ENCODE peak calls at places on chromosome 3, in six cellular contexts. O is K562, B is SK-N-SH, I is HCT116, V is HepG2, K is H1. Y is an unnamed sample.

GRCh38 chr3:8979262-8979661 is 16.0 kb upstream of the RAD18 start:
- DNase-seq in O (no peak), B (no peak), I (no peak), V (no peak), K (no peak), Y (no peak)

GRCh38 chr3:168426196-168426595 is 330.5 kb upstream of the GOLIM4 start:
- DNase-seq in O (no peak), B (no peak), I (no peak), V (no peak), K (no peak), Y (no peak)

GRCh38 chr3:9887478-9887877 is 2.9 kb upstream of the JAGN1 start:
- DNase-seq in O (no peak), B (no peak), I (no peak), V (no peak), K (no peak), Y (no peak)

GRCh38 chr3:114285648-114286230 is 8.1 kb upstream of the TIGIT start:
- DNase-seq in O (no peak), B (no peak), I (no peak), V (no peak), K (no peak), Y (no peak)

GRCh38 chr3:185788292-185788691 is 36.5 kb downstream of the IGF2BP2 start:
- DNase-seq in O (no peak), B (no peak), I (no peak), V (peak), K (no peak), Y (no peak)

GRCh38 chr3:132354916-132355702 is 37.9 kb downstream of the ACP3 start:
- DNase-seq in O (no peak), B (no peak), I (no peak), V (no peak), K (no peak), Y (no peak)

GRCh38 chr3:178736300-178736699 is 200.1 kb downstream of the KCNMB2 start:
- DNase-seq in O (no peak), B (no peak), I (no peak), V (no peak), K (no peak), Y (no peak)

GRCh38 chr3:72052841-72053409 is 268.0 kb upstream of the PROK2 start:
- DNase-seq in O (peak), B (no peak), I (no peak), V (no peak), K (no peak), Y (no peak)

GRCh38 chr3:194458122-194458521 is 28.7 kb downstream of the ATP13A3 start:
- DNase-seq in O (no peak), B (no peak), I (no peak), V (no peak), K (no peak), Y (no peak)

GRCh38 chr3:38141952-38142273 is 3.5 kb downstream of the MYD88 start:
- DNase-seq in O (no peak), B (no peak), I (no peak), V (no peak), K (no peak), Y (no peak)

GRCh38 chr3:11494131-11494916 is 149.4 kb downstream of the VGLL4 start:
- DNase-seq in O (no peak), B (no peak), I (no peak), V (no peak), K (no peak), Y (no peak)

GRCh38 chr3:44184319-44184953 is 57.2 kb upstream of the TOPAZ1 start:
- DNase-seq in O (no peak), B (peak), I (no peak), V (no peak), K (peak), Y (no peak)

GRCh38 chr3:172675371-172676193 is 35.3 kb downstream of the NCEH1 start:
- DNase-seq in O (peak), B (peak), I (peak), V (peak), K (no peak), Y (peak)

GRCh38 chr3:115423170-115423569 is 200.1 kb upstream of the GAP43 start:
- DNase-seq in O (no peak), B (no peak), I (no peak), V (no peak), K (no peak), Y (no peak)

GRCh38 chr3:140467104-140467577 is 210.7 kb upstream of the TRIM42 start:
- DNase-seq in O (no peak), B (no peak), I (peak), V (peak), K (no peak), Y (no peak)

GRCh38 chr3:58563386-58564035 is 13.7 kb downstream of the FAM107A start:
- DNase-seq in O (no peak), B (no peak), I (no peak), V (peak), K (no peak), Y (no peak)

GRCh38 chr3:14231998-14232501 is 53.4 kb downstream of the LSM3 start:
- DNase-seq in O (no peak), B (no peak), I (no peak), V (no peak), K (no peak), Y (peak)

GRCh38 chr3:72820405-72820804 is 27.8 kb downstream of the SHQ1 start:
- DNase-seq in O (no peak), B (no peak), I (no peak), V (no peak), K (no peak), Y (peak)

GRCh38 chr3:125213946-125214542 is 1.5 kb upstream of the SLC12A8 start:
- DNase-seq in O (no peak), B (no peak), I (no peak), V (no peak), K (no peak), Y (peak)
- TF ChIP-seq JUND in O (no peak), B (peak), I (no peak), V (no peak), K (no peak), Y (no peak)

GRCh38 chr3:64400706-64401105 is 175.4 kb upstream of the PRICKLE2 start:
- DNase-seq in O (no peak), B (no peak), I (no peak), V (no peak), K (no peak), Y (no peak)

GRCh38 chr3:64395490-64395889 is 170.2 kb upstream of the PRICKLE2 start:
- DNase-seq in O (no peak), B (no peak), I (no peak), V (no peak), K (no peak), Y (no peak)

GRCh38 chr3:64398431-64398830 is 173.2 kb upstream of the PRICKLE2 start:
- DNase-seq in O (no peak), B (no peak), I (no peak), V (no peak), K (no peak), Y (no peak)

GRCh38 chr3:64399205-64399800 is 174.0 kb upstream of the PRICKLE2 start:
- DNase-seq in O (peak), B (peak), I (peak), V (peak), K (no peak), Y (peak)
- TF ChIP-seq JUND in O (no peak), B (no peak), I (no peak), V (no peak), K (no peak), Y (no peak)

GRCh38 chr3:51380601-51381332 is 4.3 kb upstream of the MANF start:
- DNase-seq in O (no peak), B (no peak), I (no peak), V (no peak), K (no peak), Y (no peak)

GRCh38 chr3:51378075-51378474 is 7.0 kb upstream of the MANF start:
- DNase-seq in O (no peak), B (no peak), I (no peak), V (no peak), K (no peak), Y (no peak)

GRCh38 chr3:51378726-51379125 is 6.4 kb upstream of the MANF start:
- DNase-seq in O (no peak), B (no peak), I (no peak), V (no peak), K (no peak), Y (no peak)

GRCh38 chr3:51379746-51380330 is 5.3 kb upstream of the MANF start:
- DNase-seq in O (no peak), B (no peak), I (no peak), V (no peak), K (no peak), Y (no peak)

GRCh38 chr3:51379301-51379700 is 5.8 kb upstream of the MANF start:
- DNase-seq in O (no peak), B (no peak), I (no peak), V (no peak), K (no peak), Y (no peak)
- TF ChIP-seq JUND in O (no peak), B (no peak), I (no peak), V (no peak), K (no peak), Y (no peak)

DNA sequence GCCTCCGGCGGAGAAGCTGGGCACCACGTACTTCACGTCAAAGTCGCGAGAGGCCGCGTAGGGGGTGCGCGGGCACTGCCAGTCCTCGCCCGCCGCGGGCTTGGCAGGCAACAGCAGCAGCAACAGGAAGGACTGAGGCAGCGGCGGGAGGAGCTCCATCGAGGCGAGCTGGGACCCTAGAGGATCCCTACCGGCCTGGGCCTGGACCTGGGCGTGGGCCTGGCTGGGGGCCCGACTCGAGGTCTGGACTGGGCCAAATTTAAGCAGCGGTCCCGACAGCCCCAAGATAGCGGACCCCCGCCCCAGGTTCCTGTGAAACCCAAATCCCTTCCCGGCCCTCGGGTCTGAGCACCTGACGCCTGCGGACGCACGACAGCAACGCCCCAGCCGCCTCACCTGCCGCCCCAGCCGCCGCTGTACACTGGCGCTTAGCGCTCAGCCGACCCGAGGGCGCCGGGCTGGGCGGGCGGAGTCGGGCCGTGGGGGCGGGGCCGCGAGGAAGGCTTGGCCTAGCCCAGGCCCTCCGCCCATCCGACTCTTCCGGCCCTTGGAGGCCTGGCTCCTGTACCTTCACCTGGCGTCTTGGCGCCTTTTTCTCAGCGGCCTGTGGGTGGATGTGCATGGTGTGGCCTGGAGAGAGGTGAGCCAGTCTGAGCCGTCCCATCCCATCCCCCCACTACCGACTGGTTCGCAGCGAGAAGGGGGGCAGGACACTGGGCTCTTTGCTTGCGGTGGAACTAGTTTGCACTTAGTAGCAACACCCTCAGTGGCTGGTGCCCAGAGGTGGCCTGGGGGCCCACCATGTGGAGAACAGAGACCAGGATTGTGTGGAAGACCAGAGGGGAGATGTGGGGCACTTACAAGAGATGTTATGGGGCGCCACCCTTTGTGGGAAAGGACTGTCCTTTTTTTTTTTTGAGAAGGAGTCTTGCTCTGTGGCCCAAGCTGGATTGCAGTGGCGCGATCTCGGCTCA is at the start of gene MST1R:
- DNase-seq in O (peak), B (no peak), I (peak), V (peak), K (peak), Y (peak)
- TF ChIP-seq JUND in O (no peak), B (no peak), I (no peak), V (no peak), K (no peak), Y (no peak)

DNA sequence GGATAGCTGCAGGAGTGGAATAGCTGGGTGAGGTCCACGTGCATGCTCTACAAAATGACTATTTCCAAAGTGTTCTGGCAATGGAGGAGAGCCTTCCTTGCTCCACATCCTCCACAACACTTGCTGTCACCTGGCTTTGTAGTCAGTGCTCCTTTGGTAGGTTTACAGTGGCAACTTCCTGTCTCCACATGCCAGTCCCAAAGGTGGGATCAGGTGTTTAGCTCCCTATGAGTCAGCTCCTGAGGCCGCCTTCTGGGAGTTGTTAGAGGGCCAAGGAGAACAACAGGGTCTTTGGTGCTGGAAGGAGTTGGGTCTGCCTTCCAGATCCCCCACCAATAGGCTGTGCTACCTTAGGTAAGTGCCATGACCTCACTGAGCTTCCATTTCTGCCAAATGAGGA is 15.3 kb upstream of the LIMD1 start:
- DNase-seq in O (no peak), B (no peak), I (no peak), V (no peak), K (no peak), Y (no peak)
- TF ChIP-seq JUND in O (no peak), B (no peak), I (no peak), V (no peak), K (no peak), Y (no peak)

GRCh38 chr3:126968995-126969385 is 13.9 kb upstream of the PLXNA1 start:
- DNase-seq in O (no peak), B (no peak), I (no peak), V (no peak), K (no peak), Y (no peak)

GRCh38 chr3:126968328-126968994 is 14.5 kb upstream of the PLXNA1 start:
- DNase-seq in O (no peak), B (no peak), I (no peak), V (no peak), K (no peak), Y (no peak)

GRCh38 chr3:126970101-126970500 is 12.8 kb upstream of the PLXNA1 start:
- DNase-seq in O (no peak), B (no peak), I (no peak), V (no peak), K (no peak), Y (no peak)

GRCh38 chr3:126970921-126971320 is 12.0 kb upstream of the PLXNA1 start:
- DNase-seq in O (no peak), B (no peak), I (no peak), V (no peak), K (no peak), Y (no peak)

DNA sequence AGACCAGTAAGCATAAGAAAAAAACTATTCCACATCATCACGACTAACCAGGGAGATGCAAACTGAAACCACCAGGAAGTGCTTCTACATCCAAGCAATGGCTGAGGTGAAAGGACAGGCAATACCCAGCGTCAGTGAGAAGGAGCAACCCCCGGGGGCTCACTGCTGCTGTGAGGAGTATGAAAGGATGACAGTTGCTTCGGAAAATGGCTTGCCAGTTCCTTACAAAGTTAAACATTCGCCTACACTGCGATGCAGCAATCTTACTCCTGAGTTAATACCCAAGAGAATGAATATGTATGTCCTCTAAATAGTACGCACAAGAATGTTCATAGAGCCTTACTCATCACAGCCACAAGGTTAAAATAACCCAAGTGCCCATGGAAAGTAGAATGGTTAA is 13.3 kb upstream of the PLXNA1 start:
- DNase-seq in O (no peak), B (no peak), I (no peak), V (no peak), K (no peak), Y (no peak)
- TF ChIP-seq JUND in O (no peak), B (no peak), I (no peak), V (no peak), K (no peak), Y (no peak)

DNA sequence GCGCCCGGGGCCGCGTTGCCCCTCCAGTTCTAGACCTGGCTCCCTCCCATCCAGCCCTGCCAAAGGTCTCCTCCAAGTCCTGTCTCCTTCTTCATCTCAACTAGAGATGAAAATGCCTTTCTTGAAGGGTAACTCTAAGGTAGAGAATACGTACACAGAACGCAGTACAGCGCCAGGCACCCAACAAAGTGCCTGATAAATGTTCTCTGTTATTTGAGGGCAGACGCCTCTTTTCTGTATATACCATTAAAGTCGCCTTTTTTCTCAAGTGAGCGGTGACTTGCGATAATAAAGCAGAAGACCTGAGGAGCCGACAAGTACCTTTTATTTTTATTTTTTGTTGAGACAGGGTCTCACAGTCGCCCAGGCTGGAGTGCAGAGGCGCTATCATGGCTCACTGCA is 809 bp downstream of the CRTAP start:
- DNase-seq in O (no peak), B (no peak), I (no peak), V (no peak), K (no peak), Y (no peak)
- TF ChIP-seq JUND in O (no peak), B (no peak), I (no peak), V (no peak), K (no peak), Y (no peak)

Y was measured in T47D.